ENCODE peak calls at places on chromosomes 7 and 10, in nine cellular contexts. One of them, this sample, is unnamed. For H3K4me1 and H3K9me3, the result is how much of the 10 kb centered on the place peaks cover.

GRCh38 chr7:43096875-43097274 is 15.6 kb upstream of the HECW1 start:
- DNase-seq in left ventricle myocardium inferior: no peak
- DNase-seq in cardiac muscle cell: no peak
- DNase-seq in aorta: no peak
- DNase-seq in small intestine: no peak
- DNase-seq in Karpas-422: no peak
- DNase-seq in CD8-positive, alpha-beta T cell: no peak
- DNase-seq in OCI-LY7: peak
- DNase-seq in Peyer's patch: no peak
- DNase-seq in this sample: no peak

GRCh38 chr7:61576-62360 is 130.6 kb upstream of the FAM20C start:
- DNase-seq in left ventricle myocardium inferior: no peak
- DNase-seq in cardiac muscle cell: no peak
- DNase-seq in aorta: peak
- DNase-seq in small intestine: no peak
- DNase-seq in Karpas-422: no peak
- DNase-seq in CD8-positive, alpha-beta T cell: no peak
- DNase-seq in OCI-LY7: no peak
- DNase-seq in Peyer's patch: peak
- DNase-seq in this sample: no peak

GRCh38 chr10:95278061-95278988 is 12.5 kb downstream of the PDLIM1 start:
- DNase-seq in left ventricle myocardium inferior: no peak
- DNase-seq in cardiac muscle cell: no peak
- DNase-seq in aorta: no peak
- DNase-seq in small intestine: no peak
- DNase-seq in Karpas-422: no peak
- DNase-seq in CD8-positive, alpha-beta T cell: no peak
- DNase-seq in OCI-LY7: no peak
- DNase-seq in Peyer's patch: peak
- DNase-seq in this sample: no peak

GRCh38 chr10:44980309-44981171 is 1.9 kb upstream of the DEPP1 start:
- DNase-seq in left ventricle myocardium inferior: no peak
- DNase-seq in cardiac muscle cell: no peak
- DNase-seq in aorta: peak
- DNase-seq in small intestine: no peak
- DNase-seq in Karpas-422: no peak
- DNase-seq in CD8-positive, alpha-beta T cell: no peak
- DNase-seq in OCI-LY7: no peak
- DNase-seq in Peyer's patch: peak
- DNase-seq in this sample: no peak

GRCh38 chr10:98292976-98293375 is 25.0 kb upstream of the LOXL4 start:
- DNase-seq in left ventricle myocardium inferior: no peak
- DNase-seq in cardiac muscle cell: no peak
- DNase-seq in aorta: no peak
- DNase-seq in small intestine: no peak
- DNase-seq in Karpas-422: no peak
- DNase-seq in CD8-positive, alpha-beta T cell: no peak
- DNase-seq in OCI-LY7: no peak
- DNase-seq in Peyer's patch: no peak
- DNase-seq in this sample: no peak

GRCh38 chr10:116211682-116212081 is 61.3 kb downstream of the GFRA1 start:
- DNase-seq in left ventricle myocardium inferior: no peak
- DNase-seq in cardiac muscle cell: no peak
- DNase-seq in aorta: no peak
- DNase-seq in small intestine: no peak
- DNase-seq in Karpas-422: no peak
- DNase-seq in CD8-positive, alpha-beta T cell: no peak
- DNase-seq in OCI-LY7: no peak
- DNase-seq in Peyer's patch: no peak
- DNase-seq in this sample: no peak

GRCh38 chr10:119620241-119620753 is 23.5 kb upstream of the TIAL1 start:
- DNase-seq in left ventricle myocardium inferior: no peak
- DNase-seq in cardiac muscle cell: no peak
- DNase-seq in aorta: no peak
- DNase-seq in small intestine: no peak
- DNase-seq in Karpas-422: no peak
- DNase-seq in CD8-positive, alpha-beta T cell: no peak
- DNase-seq in OCI-LY7: no peak
- DNase-seq in Peyer's patch: no peak
- DNase-seq in this sample: no peak

GRCh38 chr7:107029061-107029763 is 15.3 kb upstream of the PRKAR2B start:
- DNase-seq in left ventricle myocardium inferior: no peak
- DNase-seq in cardiac muscle cell: no peak
- DNase-seq in aorta: no peak
- DNase-seq in small intestine: no peak
- DNase-seq in Karpas-422: no peak
- DNase-seq in CD8-positive, alpha-beta T cell: no peak
- DNase-seq in OCI-LY7: no peak
- DNase-seq in Peyer's patch: no peak
- DNase-seq in this sample: no peak

GRCh38 chr7:89687266-89687665 is 467.0 kb upstream of the STEAP1 start:
- DNase-seq in left ventricle myocardium inferior: no peak
- DNase-seq in cardiac muscle cell: no peak
- DNase-seq in aorta: no peak
- DNase-seq in small intestine: no peak
- DNase-seq in Karpas-422: no peak
- DNase-seq in CD8-positive, alpha-beta T cell: no peak
- DNase-seq in OCI-LY7: no peak
- DNase-seq in Peyer's patch: no peak
- DNase-seq in this sample: no peak

GRCh38 chr10:77566228-77566627 is 71.4 kb downstream of the KCNMA1 start:
- DNase-seq in left ventricle myocardium inferior: no peak
- DNase-seq in cardiac muscle cell: no peak
- DNase-seq in aorta: no peak
- DNase-seq in small intestine: no peak
- DNase-seq in Karpas-422: peak
- DNase-seq in CD8-positive, alpha-beta T cell: no peak
- DNase-seq in OCI-LY7: no peak
- DNase-seq in Peyer's patch: no peak
- DNase-seq in this sample: no peak

GRCh38 chr10:77566914-77567566 is 70.6 kb downstream of the KCNMA1 start:
- DNase-seq in left ventricle myocardium inferior: no peak
- DNase-seq in cardiac muscle cell: no peak
- DNase-seq in aorta: no peak
- DNase-seq in small intestine: no peak
- DNase-seq in Karpas-422: no peak
- DNase-seq in CD8-positive, alpha-beta T cell: no peak
- DNase-seq in OCI-LY7: no peak
- DNase-seq in Peyer's patch: no peak
- DNase-seq in this sample: no peak

GRCh38 chr10:77563638-77564270 is 73.9 kb downstream of the KCNMA1 start:
- DNase-seq in left ventricle myocardium inferior: no peak
- DNase-seq in cardiac muscle cell: no peak
- DNase-seq in aorta: no peak
- DNase-seq in small intestine: peak
- DNase-seq in Karpas-422: peak
- DNase-seq in CD8-positive, alpha-beta T cell: no peak
- DNase-seq in OCI-LY7: no peak
- DNase-seq in Peyer's patch: peak
- DNase-seq in this sample: no peak

GRCh38 chr10:77564781-77565589 is 72.6 kb downstream of the KCNMA1 start:
- DNase-seq in left ventricle myocardium inferior: no peak
- DNase-seq in cardiac muscle cell: peak
- DNase-seq in aorta: peak
- DNase-seq in small intestine: peak
- DNase-seq in Karpas-422: peak
- DNase-seq in CD8-positive, alpha-beta T cell: no peak
- DNase-seq in OCI-LY7: no peak
- DNase-seq in Peyer's patch: no peak
- DNase-seq in this sample: no peak

DNA sequence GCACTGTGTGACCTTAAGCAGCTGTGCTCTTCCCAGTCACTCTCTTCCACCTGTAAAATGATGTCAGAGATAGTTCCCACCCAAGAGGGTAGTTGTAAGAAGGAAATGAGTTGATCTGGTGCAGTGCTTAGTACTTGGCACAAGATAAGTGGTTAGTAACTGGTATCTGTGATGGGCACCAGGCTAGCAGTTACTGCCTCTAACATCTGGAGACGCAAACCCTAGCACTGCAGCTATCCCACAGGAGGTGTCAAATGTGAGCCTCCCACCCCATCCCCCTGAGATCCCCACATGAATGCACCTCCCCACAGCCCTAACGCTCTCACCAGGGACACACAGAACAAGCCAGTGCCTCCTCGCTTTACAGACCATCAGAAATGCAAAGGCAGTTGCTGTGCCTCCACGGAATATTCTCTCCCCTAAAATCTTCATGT is 72.0 kb downstream of the KCNMA1 start:
- DNase-seq in left ventricle myocardium inferior: no peak
- DNase-seq in cardiac muscle cell: no peak
- DNase-seq in aorta: no peak
- DNase-seq in small intestine: no peak
- DNase-seq in Karpas-422: peak
- DNase-seq in CD8-positive, alpha-beta T cell: no peak
- DNase-seq in OCI-LY7: no peak
- DNase-seq in Peyer's patch: no peak
- DNase-seq in this sample: no peak
- H3K4me1 ChIP-seq in left ventricle myocardium inferior: under half
- H3K4me1 ChIP-seq in cardiac muscle cell: under half
- H3K4me1 ChIP-seq in aorta: under half
- H3K4me1 ChIP-seq in small intestine: under half
- H3K4me1 ChIP-seq in Karpas-422: half or more
- H3K4me1 ChIP-seq in CD8-positive, alpha-beta T cell: under half
- H3K4me1 ChIP-seq in OCI-LY7: under half
- H3K4me1 ChIP-seq in Peyer's patch: under half
- H3K4me1 ChIP-seq in this sample: under half

GRCh38 chr7:157809863-157810851 is 473.4 kb downstream of the DNAJB6 start:
- DNase-seq in left ventricle myocardium inferior: no peak
- DNase-seq in cardiac muscle cell: no peak
- DNase-seq in aorta: no peak
- DNase-seq in small intestine: no peak
- DNase-seq in Karpas-422: no peak
- DNase-seq in CD8-positive, alpha-beta T cell: no peak
- DNase-seq in OCI-LY7: no peak
- DNase-seq in Peyer's patch: no peak
- DNase-seq in this sample: no peak

GRCh38 chr7:157808042-157808441 is 471.2 kb downstream of the DNAJB6 start:
- DNase-seq in left ventricle myocardium inferior: no peak
- DNase-seq in cardiac muscle cell: no peak
- DNase-seq in aorta: no peak
- DNase-seq in small intestine: no peak
- DNase-seq in Karpas-422: no peak
- DNase-seq in CD8-positive, alpha-beta T cell: no peak
- DNase-seq in OCI-LY7: no peak
- DNase-seq in Peyer's patch: no peak
- DNase-seq in this sample: no peak

GRCh38 chr7:157807510-157807909 is 470.7 kb downstream of the DNAJB6 start:
- DNase-seq in left ventricle myocardium inferior: no peak
- DNase-seq in cardiac muscle cell: no peak
- DNase-seq in aorta: no peak
- DNase-seq in small intestine: no peak
- DNase-seq in Karpas-422: no peak
- DNase-seq in CD8-positive, alpha-beta T cell: no peak
- DNase-seq in OCI-LY7: no peak
- DNase-seq in Peyer's patch: no peak
- DNase-seq in this sample: no peak

GRCh38 chr7:157806711-157807110 is 469.9 kb downstream of the DNAJB6 start:
- DNase-seq in left ventricle myocardium inferior: no peak
- DNase-seq in cardiac muscle cell: no peak
- DNase-seq in aorta: no peak
- DNase-seq in small intestine: no peak
- DNase-seq in Karpas-422: no peak
- DNase-seq in CD8-positive, alpha-beta T cell: no peak
- DNase-seq in OCI-LY7: no peak
- DNase-seq in Peyer's patch: no peak
- DNase-seq in this sample: no peak

DNA sequence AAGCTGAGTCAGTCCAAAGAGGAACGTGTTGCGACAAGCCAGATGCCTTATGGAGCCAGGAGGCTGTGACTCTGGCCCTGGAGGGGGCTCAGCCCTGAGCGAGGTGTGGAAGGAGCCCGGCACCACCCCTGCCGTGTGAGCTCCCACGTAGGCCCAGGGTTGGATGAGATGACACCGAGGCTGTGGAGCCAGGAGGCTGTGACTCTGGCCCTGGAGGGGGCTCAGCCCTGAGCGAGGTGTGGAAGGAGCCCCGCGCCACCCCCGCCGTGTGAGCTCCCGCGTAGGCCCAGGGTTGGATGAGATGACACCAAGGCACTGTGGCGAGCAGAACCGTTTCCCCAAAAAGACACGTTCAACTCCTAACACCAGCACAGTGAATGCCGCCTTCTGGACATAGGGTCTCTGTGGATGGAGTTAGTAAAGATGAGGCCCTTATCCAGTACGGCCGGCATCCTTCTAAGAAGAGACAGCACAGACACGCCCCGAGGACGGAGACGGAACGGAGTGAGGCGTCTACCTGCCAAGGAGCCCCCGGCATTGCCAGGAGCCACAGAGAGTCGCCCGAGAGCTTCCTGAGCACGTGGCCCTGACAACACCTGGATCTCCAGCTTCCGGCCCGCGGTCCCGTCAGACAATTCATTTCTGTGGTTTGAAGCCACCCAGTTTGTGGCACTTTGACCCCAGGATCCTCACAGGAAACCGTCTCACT is 472.5 kb downstream of the DNAJB6 start:
- DNase-seq in left ventricle myocardium inferior: no peak
- DNase-seq in cardiac muscle cell: no peak
- DNase-seq in aorta: no peak
- DNase-seq in small intestine: no peak
- DNase-seq in Karpas-422: no peak
- DNase-seq in CD8-positive, alpha-beta T cell: no peak
- DNase-seq in OCI-LY7: no peak
- DNase-seq in Peyer's patch: no peak
- DNase-seq in this sample: no peak
- H3K9me3 ChIP-seq in left ventricle myocardium inferior: under half
- H3K9me3 ChIP-seq in cardiac muscle cell: under half
- H3K9me3 ChIP-seq in aorta: under half
- H3K9me3 ChIP-seq in small intestine: under half
- H3K9me3 ChIP-seq in Karpas-422: under half
- H3K9me3 ChIP-seq in CD8-positive, alpha-beta T cell: under half
- H3K9me3 ChIP-seq in OCI-LY7: under half
- H3K9me3 ChIP-seq in Peyer's patch: under half
- H3K9me3 ChIP-seq in this sample: under half

DNA sequence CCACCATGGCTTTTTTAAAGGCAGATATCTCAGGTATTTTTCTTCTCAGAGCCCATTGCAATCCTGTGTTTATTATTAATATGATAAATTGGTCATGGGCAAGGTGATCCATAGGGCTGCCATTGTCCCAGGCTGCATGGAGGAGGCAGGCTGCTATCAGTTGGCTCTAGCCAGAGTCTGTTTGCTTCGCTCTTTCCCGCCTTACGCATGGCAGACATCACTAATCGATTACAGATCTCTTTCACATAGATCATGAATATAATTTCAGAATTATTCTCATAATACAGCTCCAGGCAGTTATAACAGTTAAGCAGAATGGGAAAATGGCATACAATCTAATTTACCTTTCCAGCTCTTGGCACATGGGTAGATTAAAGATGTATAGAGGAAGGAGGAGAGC is 30.4 kb upstream of the HABP2 start:
- DNase-seq in left ventricle myocardium inferior: no peak
- DNase-seq in cardiac muscle cell: no peak
- DNase-seq in aorta: no peak
- DNase-seq in small intestine: no peak
- DNase-seq in Karpas-422: no peak
- DNase-seq in CD8-positive, alpha-beta T cell: no peak
- DNase-seq in OCI-LY7: no peak
- DNase-seq in Peyer's patch: peak
- DNase-seq in this sample: no peak
- H3K4me3 ChIP-seq in left ventricle myocardium inferior: no peak
- H3K4me3 ChIP-seq in cardiac muscle cell: no peak
- H3K4me3 ChIP-seq in aorta: no peak
- H3K4me3 ChIP-seq in small intestine: no peak
- H3K4me3 ChIP-seq in Karpas-422: no peak
- H3K4me3 ChIP-seq in CD8-positive, alpha-beta T cell: no peak
- H3K4me3 ChIP-seq in OCI-LY7: no peak
- H3K4me3 ChIP-seq in Peyer's patch: no peak
- H3K4me3 ChIP-seq in this sample: no peak

GRCh38 chr10:11331706-11332105 is 279.7 kb downstream of the USP6NL start:
- DNase-seq in left ventricle myocardium inferior: no peak
- DNase-seq in cardiac muscle cell: no peak
- DNase-seq in aorta: no peak
- DNase-seq in small intestine: no peak
- DNase-seq in Karpas-422: no peak
- DNase-seq in CD8-positive, alpha-beta T cell: no peak
- DNase-seq in OCI-LY7: no peak
- DNase-seq in Peyer's patch: no peak
- DNase-seq in this sample: no peak
- H3K4me1 ChIP-seq in left ventricle myocardium inferior: half or more
- H3K4me1 ChIP-seq in cardiac muscle cell: under half
- H3K4me1 ChIP-seq in aorta: under half
- H3K4me1 ChIP-seq in small intestine: under half
- H3K4me1 ChIP-seq in Karpas-422: under half
- H3K4me1 ChIP-seq in CD8-positive, alpha-beta T cell: under half
- H3K4me1 ChIP-seq in OCI-LY7: under half
- H3K4me1 ChIP-seq in Peyer's patch: under half
- H3K4me1 ChIP-seq in this sample: under half